ENCODE peak calls at places on chromosomes 11 and 22, in five cellular contexts. C, J, O, E and V are unnamed samples.

GRCh38 chr11:9574806-9575530 is 1.5 kb downstream of the WEE1 start:
- ATAC-seq in C (peak; percentile 30), J (peak; percentile 21), O (peak; percentile 9), E (peak; percentile 53), V (peak; percentile 20)

GRCh38 chr22:42895087-42895486 is 38.0 kb upstream of the ARFGAP3 start:
- ATAC-seq in C (no peak), J (no peak), O (no peak), E (no peak), V (no peak)

GRCh38 chr22:39212721-39213376 is 31.9 kb downstream of the PDGFB start:
- ATAC-seq in C (peak; percentile 72), J (no peak), O (peak; percentile 55), E (peak; percentile 67), V (no peak)

GRCh38 chr11:27718346-27718852 is 18.1 kb upstream of the BDNF start:
- ATAC-seq in C (peak; percentile 84), J (peak; percentile 24), O (peak; percentile 54), E (peak; percentile 79), V (peak; percentile 71)

GRCh38 chr11:87081358-87081757 is 43.6 kb downstream of the TMEM135 start:
- ATAC-seq in C (no peak), J (no peak), O (no peak), E (no peak), V (no peak)

GRCh38 chr11:67265633-67266423 is 445 bp upstream of the GRK2 start:
- ATAC-seq in C (peak; percentile 76), J (no peak), O (peak; percentile 35), E (peak; percentile 14), V (peak; percentile 82)

GRCh38 chr22:44755956-44756361 is 3.6 kb downstream of the ARHGAP8 start:
- ATAC-seq in C (peak; percentile 65), J (peak; percentile 55), O (peak; percentile 48), E (peak; percentile 74), V (no peak)

GRCh38 chr11:87298155-87298554 is 260.4 kb downstream of the TMEM135 start:
- ATAC-seq in C (no peak), J (no peak), O (no peak), E (no peak), V (no peak)

GRCh38 chr22:40240160-40240559 is 62.4 kb downstream of the TNRC6B start:
- ATAC-seq in C (no peak), J (no peak), O (no peak), E (no peak), V (no peak)

DNA sequence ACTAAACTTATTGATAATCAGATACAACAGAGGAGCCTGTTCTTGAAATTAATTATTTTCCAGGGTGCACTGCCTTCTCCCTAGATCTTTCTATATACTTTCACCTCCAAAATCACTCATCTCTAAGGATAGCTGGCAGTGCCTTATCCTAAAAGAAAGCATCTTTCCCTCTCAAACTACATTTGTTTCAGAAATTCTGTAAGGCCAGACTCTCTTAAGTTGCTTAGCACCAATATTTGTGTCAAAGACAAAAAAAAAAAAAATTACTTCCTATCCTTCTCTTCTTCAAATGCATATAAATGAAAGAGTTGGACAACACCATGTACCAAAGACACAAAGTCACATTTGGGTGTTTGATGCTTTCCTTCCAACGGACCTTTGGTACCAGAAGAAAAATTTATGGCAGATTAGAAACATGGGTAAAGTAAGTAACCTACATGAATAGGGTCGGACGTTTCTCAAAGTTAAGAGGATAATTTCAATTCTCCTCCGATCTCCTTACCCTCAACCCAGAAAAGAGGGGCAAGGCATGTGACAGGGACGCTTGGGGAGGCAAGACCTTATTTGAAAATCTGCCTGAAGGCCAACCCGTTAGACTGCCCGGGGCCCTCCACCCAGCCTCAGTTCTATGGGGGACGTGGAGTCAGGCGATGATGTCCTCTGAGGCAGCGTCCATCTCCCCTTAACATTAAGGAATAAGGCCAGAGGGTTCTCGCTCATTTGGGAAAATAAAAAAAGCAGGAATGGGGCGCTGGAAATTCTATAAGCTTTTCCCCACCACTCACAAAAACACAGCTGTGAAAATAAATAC is 66.3 kb downstream of the ETS1 start:
- ATAC-seq in C (no peak), J (no peak), O (no peak), E (no peak), V (no peak)
- TF ChIP-seq CTCF in C (no peak), J (no peak), O (no peak), E (no peak), V (no peak)

GRCh38 chr11:116276051-116277044 is 496.4 kb downstream of the BUD13 start:
- ATAC-seq in C (peak; percentile 94), J (peak; percentile 90), O (peak; percentile 92), E (peak; percentile 77), V (peak; percentile 37)
- TF ChIP-seq CTCF in C (peak; percentile 95), J (peak; percentile 92), O (peak; percentile 100), E (peak; percentile 83), V (peak; percentile 88)

DNA sequence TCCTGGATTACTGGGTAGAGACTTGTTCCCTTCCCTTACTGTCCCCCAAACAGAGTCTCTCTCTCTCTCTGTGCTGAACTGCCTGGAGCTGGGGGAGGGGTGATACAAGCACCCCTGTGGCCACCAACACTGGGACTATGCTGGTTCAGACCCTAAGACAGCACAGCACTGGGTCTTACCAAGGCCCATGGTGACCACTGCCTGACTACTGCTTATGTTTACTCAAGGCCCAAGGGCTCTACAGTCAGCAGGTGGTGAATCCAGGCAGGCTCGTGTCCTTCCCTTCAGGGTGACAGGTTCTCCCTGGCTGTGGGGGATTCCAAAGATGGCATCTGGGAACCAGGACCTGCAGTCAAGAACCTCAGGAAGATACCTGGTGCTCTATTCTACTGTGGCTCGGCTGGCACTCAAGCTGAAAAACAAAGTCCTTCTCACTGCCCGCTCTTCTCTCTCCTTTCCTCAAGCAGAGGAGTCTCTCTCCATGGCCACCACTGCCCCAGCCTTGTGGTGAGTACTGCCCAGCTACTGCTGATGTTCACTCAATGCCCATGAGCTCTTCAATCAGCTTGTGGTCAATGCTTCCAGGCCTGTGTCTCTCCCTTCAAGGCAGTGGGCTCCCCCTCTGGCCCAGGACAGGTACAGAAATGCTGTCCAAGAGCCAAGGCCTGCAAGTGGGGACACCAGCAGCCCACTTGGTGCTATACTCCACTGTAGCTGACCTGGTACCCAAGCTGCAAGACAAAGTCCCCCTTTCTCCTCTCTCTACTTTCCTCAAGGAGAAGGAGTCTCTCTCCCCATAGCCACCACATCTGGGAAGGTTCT is 41.8 kb upstream of the SHANK2 start:
- ATAC-seq in C (no peak), J (no peak), O (no peak), E (no peak), V (no peak)
- TF ChIP-seq CTCF in C (no peak), J (no peak), O (no peak), E (no peak), V (no peak)

DNA sequence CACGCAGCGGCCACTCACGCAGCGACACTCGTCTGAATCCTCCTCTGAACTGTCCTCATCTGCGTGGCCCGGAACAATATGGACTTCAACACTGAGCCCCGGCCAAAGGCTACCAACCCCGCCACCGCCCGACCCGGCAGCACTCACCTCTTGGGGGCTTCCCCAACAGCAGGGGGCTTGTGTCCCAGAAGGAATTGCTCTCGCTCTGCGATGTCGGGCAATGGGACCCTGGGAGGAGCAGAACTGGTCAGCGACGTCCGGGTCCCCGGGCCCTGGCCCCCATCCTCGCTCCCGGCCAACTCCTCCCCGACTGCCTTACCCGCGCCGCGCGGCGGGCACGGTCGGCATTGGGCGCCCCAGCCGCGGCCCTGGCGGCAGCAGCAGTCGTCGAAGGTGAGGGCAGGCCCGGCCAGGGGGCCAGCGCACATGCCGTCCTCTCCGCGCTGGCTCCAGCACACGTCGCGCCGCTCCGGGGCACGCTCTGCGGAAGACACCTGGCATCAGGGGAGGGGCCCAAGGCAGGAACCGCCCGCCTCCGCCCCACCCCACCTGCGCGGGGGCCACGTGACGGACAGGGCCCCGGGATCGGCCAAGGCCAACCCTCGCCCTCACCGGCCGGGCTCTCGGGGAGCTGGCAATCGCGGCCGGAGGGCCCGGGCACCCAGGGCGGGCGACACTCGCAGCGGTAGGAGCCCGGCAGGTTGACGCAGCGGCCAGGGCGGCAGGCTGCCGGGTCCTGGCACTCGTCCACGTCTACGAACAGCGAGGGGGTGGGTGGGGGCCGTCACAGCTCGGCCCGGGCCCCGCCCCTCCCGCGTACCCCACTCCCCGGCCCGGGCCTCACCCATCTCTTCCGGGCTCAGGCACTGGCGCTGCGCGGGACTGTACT is 14.8 kb downstream of the SCYL1 start:
- ATAC-seq in C (peak; percentile 74), J (peak; percentile 49), O (peak; percentile 63), E (peak; percentile 61), V (no peak)
- TF ChIP-seq CTCF in C (no peak), J (no peak), O (no peak), E (no peak), V (no peak)

GRCh38 chr11:32831241-32831640 is 1.5 kb downstream of the PRRG4 start:
- ATAC-seq in C (no peak), J (no peak), O (no peak), E (no peak), V (no peak)
- TF ChIP-seq CTCF in C (no peak), J (no peak), O (no peak), E (no peak), V (no peak)

GRCh38 chr11:21475276-21475675 is 717.6 kb upstream of the ANO5 start:
- ATAC-seq in C (no peak), J (no peak), O (no peak), E (no peak), V (no peak)
- TF ChIP-seq CTCF in C (no peak), J (peak; percentile 14), O (peak; percentile 12), E (no peak), V (no peak)

GRCh38 chr22:22030493-22031182 is 48.1 kb upstream of the TOP3B start:
- ATAC-seq in C (peak; percentile 73), J (no peak), O (peak; percentile 84), E (peak; percentile 46), V (peak; percentile 59)
- TF ChIP-seq CTCF in C (peak; percentile 39), J (peak; percentile 52), O (peak; percentile 46), E (peak; percentile 43), V (no peak)